ENCODE peak calls at places on chromosomes 13 and 19, in ten cellular contexts. One of them, this sample, is unnamed.
A peak's percentile ranks its signal among the peaks of the same experiment; 100 is the strongest.

GRCh38 chr13:111898956-111899713 is 167.8 kb upstream of the SOX1 start:
- DNase-seq in psoas muscle: no peak
- DNase-seq in fibroblast of pulmonary artery: no peak
- DNase-seq in endothelial cell: no peak
- DNase-seq in HCT116: no peak
- DNase-seq in chondrocyte: no peak
- DNase-seq in fibroblast of mammary gland: no peak
- DNase-seq in AG04450: no peak
- DNase-seq in mammary epithelial cell: no peak
- DNase-seq in glutamatergic neuron: no peak
- DNase-seq in this sample: no peak

GRCh38 chr13:84812078-84812477 is 929.8 kb upstream of the SLITRK1 start:
- DNase-seq in AG04450: no peak
- DNase-seq in endothelial cell: no peak
- DNase-seq in fibroblast of pulmonary artery: no peak
- DNase-seq in HCT116: no peak
- DNase-seq in chondrocyte: no peak
- DNase-seq in fibroblast of mammary gland: no peak
- DNase-seq in glutamatergic neuron: no peak
- DNase-seq in psoas muscle: no peak
- DNase-seq in mammary epithelial cell: no peak
- DNase-seq in this sample: no peak

GRCh38 chr19:2112516-2113320 is 16.0 kb downstream of the IZUMO4 start:
- DNase-seq in HCT116: no peak
- DNase-seq in AG04450: no peak
- DNase-seq in psoas muscle: no peak
- DNase-seq in fibroblast of mammary gland: no peak
- DNase-seq in fibroblast of pulmonary artery: no peak
- DNase-seq in chondrocyte: no peak
- DNase-seq in endothelial cell: no peak
- DNase-seq in mammary epithelial cell: no peak
- DNase-seq in glutamatergic neuron: no peak
- DNase-seq in this sample: no peak

GRCh38 chr13:21232196-21232595 is 55.7 kb downstream of the MRPL57 start:
- DNase-seq in chondrocyte: no peak
- DNase-seq in fibroblast of pulmonary artery: peak; percentile 51
- DNase-seq in psoas muscle: peak; percentile 27
- DNase-seq in AG04450: peak; percentile 6
- DNase-seq in glutamatergic neuron: no peak
- DNase-seq in mammary epithelial cell: no peak
- DNase-seq in HCT116: no peak
- DNase-seq in fibroblast of mammary gland: peak; percentile 44
- DNase-seq in endothelial cell: no peak
- DNase-seq in this sample: no peak

GRCh38 chr19:15640294-15640903 is at the start of gene CYP4F3:
- DNase-seq in fibroblast of mammary gland: no peak
- DNase-seq in psoas muscle: peak; percentile 51
- DNase-seq in HCT116: peak; percentile 80
- DNase-seq in fibroblast of pulmonary artery: no peak
- DNase-seq in glutamatergic neuron: no peak
- DNase-seq in AG04450: no peak
- DNase-seq in chondrocyte: no peak
- DNase-seq in mammary epithelial cell: peak; percentile 95
- DNase-seq in endothelial cell: no peak
- DNase-seq in this sample: no peak

GRCh38 chr19:888615-889385 is 4.2 kb downstream of the MED16 start:
- DNase-seq in endothelial cell: no peak
- DNase-seq in psoas muscle: no peak
- DNase-seq in AG04450: no peak
- DNase-seq in chondrocyte: no peak
- DNase-seq in fibroblast of mammary gland: no peak
- DNase-seq in glutamatergic neuron: no peak
- DNase-seq in mammary epithelial cell: no peak
- DNase-seq in HCT116: no peak
- DNase-seq in fibroblast of pulmonary artery: no peak
- DNase-seq in this sample: no peak

GRCh38 chr13:99265823-99266426 is 7.7 kb upstream of the GPR18 start:
- DNase-seq in fibroblast of pulmonary artery: peak; percentile 72
- DNase-seq in mammary epithelial cell: peak; percentile 26
- DNase-seq in fibroblast of mammary gland: peak; percentile 69
- DNase-seq in psoas muscle: no peak
- DNase-seq in endothelial cell: no peak
- DNase-seq in glutamatergic neuron: no peak
- DNase-seq in chondrocyte: no peak
- DNase-seq in HCT116: peak; percentile 40
- DNase-seq in AG04450: no peak
- DNase-seq in this sample: no peak

GRCh38 chr13:99620806-99621205 is 119.5 kb downstream of the TM9SF2 start:
- DNase-seq in HCT116: no peak
- DNase-seq in endothelial cell: no peak
- DNase-seq in fibroblast of mammary gland: no peak
- DNase-seq in AG04450: no peak
- DNase-seq in fibroblast of pulmonary artery: no peak
- DNase-seq in glutamatergic neuron: no peak
- DNase-seq in psoas muscle: no peak
- DNase-seq in chondrocyte: no peak
- DNase-seq in mammary epithelial cell: no peak
- DNase-seq in this sample: no peak

DNA sequence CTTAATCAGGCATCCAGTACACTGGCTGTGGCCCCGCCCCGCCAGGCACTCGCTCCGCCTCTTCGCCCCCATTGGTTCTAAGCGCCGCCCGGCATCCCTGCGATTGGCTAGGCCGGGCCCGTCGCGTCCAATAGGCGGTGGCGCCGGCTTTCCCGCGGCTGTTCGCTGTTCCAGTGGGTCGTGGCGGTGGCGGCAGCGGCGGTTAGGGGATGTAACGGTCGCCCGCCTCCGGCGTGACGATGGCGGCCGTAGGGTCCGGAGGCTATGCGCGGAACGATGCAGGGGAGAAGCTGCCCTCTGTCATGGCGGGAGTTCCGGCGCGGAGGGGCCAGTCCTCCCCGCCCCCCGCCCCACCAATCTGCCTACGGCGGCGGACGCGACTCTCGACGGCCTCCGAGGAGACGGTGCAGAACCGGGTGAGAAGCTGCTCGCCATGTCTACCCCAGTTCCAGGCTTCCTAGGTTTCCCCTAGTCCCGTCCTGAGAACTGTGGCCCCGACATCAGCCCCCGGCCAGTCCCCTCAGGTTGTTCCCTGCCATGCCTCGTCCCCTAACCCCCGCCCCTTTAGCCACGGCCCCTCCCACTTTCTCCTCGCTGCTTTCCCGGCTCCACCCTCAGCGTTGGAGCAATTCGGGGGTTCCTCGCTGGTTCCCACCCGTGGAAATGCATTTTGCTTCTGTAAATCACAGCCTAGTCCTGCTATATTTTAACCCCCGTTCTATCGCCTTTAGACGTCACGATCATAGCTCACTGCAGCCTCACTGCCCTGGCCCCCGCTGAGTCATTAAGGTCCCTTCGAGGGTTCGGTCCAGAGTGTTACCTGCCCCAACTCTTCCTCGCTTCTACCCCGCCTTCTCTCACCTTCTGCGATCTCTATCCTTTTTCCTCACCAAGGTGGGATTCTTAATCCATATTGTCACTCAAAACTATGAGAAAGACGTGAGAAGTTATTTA is at the start of gene WDR62:
- DNase-seq in psoas muscle: peak; percentile 94
- DNase-seq in mammary epithelial cell: peak; percentile 91
- DNase-seq in fibroblast of mammary gland: peak; percentile 20
- DNase-seq in endothelial cell: peak; percentile 94
- DNase-seq in HCT116: peak; percentile 83
- DNase-seq in fibroblast of pulmonary artery: no peak
- DNase-seq in glutamatergic neuron: peak; percentile 97
- DNase-seq in chondrocyte: peak; percentile 98
- DNase-seq in AG04450: peak; percentile 67
- DNase-seq in this sample: peak; percentile 90
- TF ChIP-seq CTCF in psoas muscle: no peak
- TF ChIP-seq CTCF in mammary epithelial cell: no peak
- TF ChIP-seq CTCF in fibroblast of mammary gland: no peak
- TF ChIP-seq CTCF in endothelial cell: no peak
- TF ChIP-seq CTCF in HCT116: no peak
- TF ChIP-seq CTCF in fibroblast of pulmonary artery: no peak
- TF ChIP-seq CTCF in glutamatergic neuron: peak; percentile 4
- TF ChIP-seq CTCF in chondrocyte: no peak
- TF ChIP-seq CTCF in AG04450: no peak
- TF ChIP-seq CTCF in this sample: peak; percentile 4

GRCh38 chr19:17380426-17381138 is 3.4 kb upstream of the PLVAP start:
- DNase-seq in fibroblast of mammary gland: no peak
- DNase-seq in psoas muscle: no peak
- DNase-seq in HCT116: no peak
- DNase-seq in endothelial cell: no peak
- DNase-seq in chondrocyte: no peak
- DNase-seq in mammary epithelial cell: no peak
- DNase-seq in glutamatergic neuron: no peak
- DNase-seq in AG04450: no peak
- DNase-seq in fibroblast of pulmonary artery: no peak
- DNase-seq in this sample: no peak

GRCh38 chr19:17379221-17379631 is 2.1 kb upstream of the PLVAP start:
- DNase-seq in AG04450: no peak
- DNase-seq in chondrocyte: no peak
- DNase-seq in mammary epithelial cell: no peak
- DNase-seq in psoas muscle: no peak
- DNase-seq in fibroblast of mammary gland: no peak
- DNase-seq in HCT116: no peak
- DNase-seq in glutamatergic neuron: no peak
- DNase-seq in endothelial cell: peak; percentile 82
- DNase-seq in fibroblast of pulmonary artery: no peak
- DNase-seq in this sample: peak; percentile 38

GRCh38 chr19:17376935-17377600 is at the start of gene PLVAP:
- DNase-seq in mammary epithelial cell: no peak
- DNase-seq in endothelial cell: peak; percentile 56
- DNase-seq in chondrocyte: no peak
- DNase-seq in AG04450: no peak
- DNase-seq in fibroblast of mammary gland: no peak
- DNase-seq in glutamatergic neuron: no peak
- DNase-seq in psoas muscle: peak; percentile 28
- DNase-seq in fibroblast of pulmonary artery: no peak
- DNase-seq in HCT116: no peak
- DNase-seq in this sample: no peak
- TF ChIP-seq CTCF in mammary epithelial cell: no peak
- TF ChIP-seq CTCF in endothelial cell: no peak
- TF ChIP-seq CTCF in chondrocyte: no peak
- TF ChIP-seq CTCF in AG04450: no peak
- TF ChIP-seq CTCF in fibroblast of mammary gland: no peak
- TF ChIP-seq CTCF in glutamatergic neuron: no peak
- TF ChIP-seq CTCF in psoas muscle: no peak
- TF ChIP-seq CTCF in fibroblast of pulmonary artery: no peak
- TF ChIP-seq CTCF in HCT116: no peak
- TF ChIP-seq CTCF in this sample: no peak

DNA sequence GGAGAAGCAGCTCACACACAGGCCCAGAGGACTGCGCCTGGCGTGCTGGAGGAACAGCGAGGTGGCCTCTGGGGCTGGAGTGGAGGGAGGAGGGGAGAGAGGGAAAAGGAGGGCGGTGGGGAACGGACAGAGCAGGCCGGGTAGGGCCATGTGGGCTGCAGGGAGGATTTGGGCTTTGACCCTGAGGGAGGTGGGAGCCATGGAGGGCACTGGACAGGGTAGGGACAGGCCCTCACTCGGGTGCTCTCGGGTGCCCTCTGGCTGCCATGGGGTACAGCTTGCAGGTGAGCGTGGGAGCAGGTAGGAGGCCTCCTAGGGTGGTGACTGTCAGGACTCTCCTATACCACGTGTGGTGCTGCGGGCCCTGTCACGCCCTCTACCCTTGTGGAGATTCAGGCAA is 22.8 kb downstream of the PLIN4 start:
- DNase-seq in mammary epithelial cell: peak; percentile 32
- DNase-seq in fibroblast of pulmonary artery: no peak
- DNase-seq in endothelial cell: no peak
- DNase-seq in AG04450: no peak
- DNase-seq in chondrocyte: no peak
- DNase-seq in fibroblast of mammary gland: no peak
- DNase-seq in glutamatergic neuron: peak; percentile 10
- DNase-seq in HCT116: peak; percentile 22
- DNase-seq in psoas muscle: no peak
- DNase-seq in this sample: no peak
- TF ChIP-seq CTCF in mammary epithelial cell: peak; percentile 70
- TF ChIP-seq CTCF in fibroblast of pulmonary artery: peak; percentile 5
- TF ChIP-seq CTCF in endothelial cell: no peak
- TF ChIP-seq CTCF in AG04450: no peak
- TF ChIP-seq CTCF in chondrocyte: peak; percentile 18
- TF ChIP-seq CTCF in fibroblast of mammary gland: no peak
- TF ChIP-seq CTCF in glutamatergic neuron: no peak
- TF ChIP-seq CTCF in HCT116: peak; percentile 33
- TF ChIP-seq CTCF in psoas muscle: no peak
- TF ChIP-seq CTCF in this sample: no peak

GRCh38 chr19:18253130-18253529 is 21.1 kb downstream of the IQCN start:
- DNase-seq in chondrocyte: no peak
- DNase-seq in fibroblast of pulmonary artery: no peak
- DNase-seq in AG04450: no peak
- DNase-seq in glutamatergic neuron: no peak
- DNase-seq in HCT116: no peak
- DNase-seq in fibroblast of mammary gland: no peak
- DNase-seq in endothelial cell: no peak
- DNase-seq in psoas muscle: no peak
- DNase-seq in mammary epithelial cell: no peak
- DNase-seq in this sample: no peak

GRCh38 chr19:18253716-18254115 is 20.5 kb downstream of the IQCN start:
- DNase-seq in endothelial cell: no peak
- DNase-seq in fibroblast of mammary gland: no peak
- DNase-seq in chondrocyte: no peak
- DNase-seq in fibroblast of pulmonary artery: no peak
- DNase-seq in AG04450: no peak
- DNase-seq in psoas muscle: no peak
- DNase-seq in glutamatergic neuron: no peak
- DNase-seq in HCT116: no peak
- DNase-seq in mammary epithelial cell: peak; percentile 60
- DNase-seq in this sample: no peak

GRCh38 chr19:18257503-18258470 is 16.5 kb downstream of the IQCN start:
- DNase-seq in psoas muscle: no peak
- DNase-seq in fibroblast of mammary gland: no peak
- DNase-seq in mammary epithelial cell: no peak
- DNase-seq in chondrocyte: no peak
- DNase-seq in fibroblast of pulmonary artery: no peak
- DNase-seq in endothelial cell: no peak
- DNase-seq in HCT116: no peak
- DNase-seq in AG04450: no peak
- DNase-seq in glutamatergic neuron: no peak
- DNase-seq in this sample: no peak

GRCh38 chr19:18252370-18252717 is 21.9 kb downstream of the IQCN start:
- DNase-seq in fibroblast of mammary gland: no peak
- DNase-seq in HCT116: no peak
- DNase-seq in chondrocyte: no peak
- DNase-seq in fibroblast of pulmonary artery: no peak
- DNase-seq in mammary epithelial cell: no peak
- DNase-seq in psoas muscle: no peak
- DNase-seq in glutamatergic neuron: no peak
- DNase-seq in AG04450: no peak
- DNase-seq in endothelial cell: no peak
- DNase-seq in this sample: no peak

DNA sequence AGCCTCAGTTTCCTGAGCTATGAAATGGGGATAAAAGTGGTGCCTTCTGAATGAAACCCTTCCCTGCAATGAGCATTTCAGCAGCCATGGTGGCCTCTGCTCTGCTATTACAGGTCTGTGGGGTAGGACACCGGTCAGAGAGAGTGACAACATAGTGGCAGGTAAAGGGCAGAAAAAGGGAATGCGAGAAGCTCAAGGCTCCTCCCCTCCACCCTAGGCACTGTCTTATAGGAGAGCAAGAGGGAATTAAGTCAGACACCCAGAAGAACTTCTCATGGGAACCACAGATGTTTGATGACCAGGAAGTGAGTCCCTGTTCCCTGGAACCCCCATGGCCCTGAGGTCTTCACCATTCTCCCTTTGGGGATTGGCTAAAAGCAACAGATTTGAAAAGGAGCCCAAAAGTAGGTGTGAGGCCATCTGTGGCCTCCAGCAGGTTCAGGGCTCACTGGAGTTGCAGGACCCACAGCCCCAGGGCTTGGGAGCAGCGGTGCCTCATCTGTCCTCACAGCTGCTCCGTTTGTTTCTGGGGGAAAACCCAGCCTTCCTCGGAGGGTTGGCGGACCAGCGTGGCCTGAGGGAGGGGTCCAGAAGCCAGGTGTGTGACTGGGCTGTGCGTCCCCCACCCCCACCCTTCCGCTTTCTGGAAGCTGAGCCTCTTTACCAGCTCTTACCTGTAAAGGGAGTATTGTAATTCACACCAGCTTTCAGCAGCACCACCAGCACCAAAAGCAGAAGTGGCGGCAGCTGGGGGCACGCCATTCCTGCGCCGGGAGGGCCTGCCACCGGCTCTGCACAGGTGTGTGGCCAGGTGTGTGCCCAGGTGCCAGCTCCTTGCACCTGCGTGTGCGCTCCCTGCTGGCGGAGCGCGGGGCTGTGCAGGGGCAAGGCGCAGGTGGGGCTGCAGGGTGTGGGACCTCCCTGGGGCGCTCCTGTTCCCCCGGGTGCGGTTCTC is 19.4 kb downstream of the IQCN start:
- DNase-seq in chondrocyte: no peak
- DNase-seq in endothelial cell: no peak
- DNase-seq in glutamatergic neuron: peak; percentile 39
- DNase-seq in psoas muscle: no peak
- DNase-seq in HCT116: no peak
- DNase-seq in mammary epithelial cell: no peak
- DNase-seq in fibroblast of pulmonary artery: no peak
- DNase-seq in AG04450: no peak
- DNase-seq in fibroblast of mammary gland: no peak
- DNase-seq in this sample: no peak
- TF ChIP-seq CTCF in chondrocyte: no peak
- TF ChIP-seq CTCF in endothelial cell: no peak
- TF ChIP-seq CTCF in glutamatergic neuron: no peak
- TF ChIP-seq CTCF in psoas muscle: no peak
- TF ChIP-seq CTCF in HCT116: peak; percentile 56
- TF ChIP-seq CTCF in mammary epithelial cell: peak; percentile 60
- TF ChIP-seq CTCF in fibroblast of pulmonary artery: no peak
- TF ChIP-seq CTCF in AG04450: no peak
- TF ChIP-seq CTCF in fibroblast of mammary gland: no peak
- TF ChIP-seq CTCF in this sample: no peak

This sample was measured in neural crest cell.